ENCODE peak calls at places on chromosomes 11 and 22, in ten cellular contexts. One of them, this sample, is unnamed.

GRCh38 chr22:39194098-39194497 is 41.6 kb upstream of the CBX7 start:
- DNase-seq in head of caudate nucleus: no peak
- DNase-seq in neuronal stem cell: no peak
- DNase-seq in NCI-H1105 treated with DMSO at 0.1 percent for 48 hours: no peak
- DNase-seq in HS-27A: no peak
- DNase-seq in thoracic aorta: no peak
- DNase-seq in naive thymus-derived CD8-positive, alpha-beta T cell: no peak
- DNase-seq in stimulated activated CD8-positive, alpha-beta memory T cell treated with anti-CD3 and anti-CD28 coated beads, Interleukin-4, amount 100 ng/mL, for 4 hours: no peak
- DNase-seq in GM04504: no peak
- DNase-seq in NCI-H2081: no peak
- DNase-seq in this sample: no peak

GRCh38 chr11:64553554-64554201 is 37.3 kb upstream of the SLC22A12 start:
- DNase-seq in NCI-H1105 treated with DMSO at 0.1 percent for 48 hours: peak; percentile 33
- DNase-seq in thoracic aorta: no peak
- DNase-seq in GM04504: no peak
- DNase-seq in neuronal stem cell: peak; percentile 59
- DNase-seq in stimulated activated CD8-positive, alpha-beta memory T cell treated with anti-CD3 and anti-CD28 coated beads, Interleukin-4, amount 100 ng/mL, for 4 hours: peak; percentile 11
- DNase-seq in HS-27A: no peak
- DNase-seq in NCI-H2081: peak; percentile 3
- DNase-seq in naive thymus-derived CD8-positive, alpha-beta T cell: no peak
- DNase-seq in head of caudate nucleus: peak; percentile 82
- DNase-seq in this sample: peak; percentile 39

GRCh38 chr22:24391836-24392217 is 35.6 kb upstream of the ADORA2A start:
- DNase-seq in GM04504: peak; percentile 50
- DNase-seq in neuronal stem cell: no peak
- DNase-seq in head of caudate nucleus: no peak
- DNase-seq in stimulated activated CD8-positive, alpha-beta memory T cell treated with anti-CD3 and anti-CD28 coated beads, Interleukin-4, amount 100 ng/mL, for 4 hours: no peak
- DNase-seq in NCI-H2081: no peak
- DNase-seq in thoracic aorta: no peak
- DNase-seq in HS-27A: no peak
- DNase-seq in naive thymus-derived CD8-positive, alpha-beta T cell: no peak
- DNase-seq in NCI-H1105 treated with DMSO at 0.1 percent for 48 hours: no peak
- DNase-seq in this sample: no peak

GRCh38 chr22:45473626-45474237 is 29.0 kb upstream of the FBLN1 start:
- DNase-seq in NCI-H2081: no peak
- DNase-seq in HS-27A: no peak
- DNase-seq in GM04504: no peak
- DNase-seq in naive thymus-derived CD8-positive, alpha-beta T cell: no peak
- DNase-seq in head of caudate nucleus: no peak
- DNase-seq in NCI-H1105 treated with DMSO at 0.1 percent for 48 hours: no peak
- DNase-seq in neuronal stem cell: no peak
- DNase-seq in thoracic aorta: no peak
- DNase-seq in stimulated activated CD8-positive, alpha-beta memory T cell treated with anti-CD3 and anti-CD28 coated beads, Interleukin-4, amount 100 ng/mL, for 4 hours: no peak
- DNase-seq in this sample: no peak

GRCh38 chr11:114233755-114234154 is 62.4 kb upstream of the NNMT start:
- DNase-seq in naive thymus-derived CD8-positive, alpha-beta T cell: no peak
- DNase-seq in GM04504: no peak
- DNase-seq in neuronal stem cell: no peak
- DNase-seq in HS-27A: no peak
- DNase-seq in thoracic aorta: no peak
- DNase-seq in NCI-H2081: peak; percentile 67
- DNase-seq in head of caudate nucleus: no peak
- DNase-seq in NCI-H1105 treated with DMSO at 0.1 percent for 48 hours: peak; percentile 8
- DNase-seq in stimulated activated CD8-positive, alpha-beta memory T cell treated with anti-CD3 and anti-CD28 coated beads, Interleukin-4, amount 100 ng/mL, for 4 hours: no peak
- DNase-seq in this sample: no peak

GRCh38 chr11:29448246-29448877 is 568.5 kb downstream of the KCNA4 start:
- DNase-seq in naive thymus-derived CD8-positive, alpha-beta T cell: no peak
- DNase-seq in GM04504: no peak
- DNase-seq in neuronal stem cell: peak; percentile 23
- DNase-seq in thoracic aorta: no peak
- DNase-seq in head of caudate nucleus: no peak
- DNase-seq in stimulated activated CD8-positive, alpha-beta memory T cell treated with anti-CD3 and anti-CD28 coated beads, Interleukin-4, amount 100 ng/mL, for 4 hours: no peak
- DNase-seq in NCI-H2081: peak; percentile 52
- DNase-seq in HS-27A: no peak
- DNase-seq in NCI-H1105 treated with DMSO at 0.1 percent for 48 hours: peak; percentile 6
- DNase-seq in this sample: no peak

GRCh38 chr11:73283316-73284035 is 11.3 kb downstream of the P2RY6 start:
- DNase-seq in neuronal stem cell: no peak
- DNase-seq in head of caudate nucleus: no peak
- DNase-seq in GM04504: no peak
- DNase-seq in thoracic aorta: no peak
- DNase-seq in NCI-H2081: no peak
- DNase-seq in HS-27A: no peak
- DNase-seq in naive thymus-derived CD8-positive, alpha-beta T cell: no peak
- DNase-seq in NCI-H1105 treated with DMSO at 0.1 percent for 48 hours: no peak
- DNase-seq in stimulated activated CD8-positive, alpha-beta memory T cell treated with anti-CD3 and anti-CD28 coated beads, Interleukin-4, amount 100 ng/mL, for 4 hours: no peak
- DNase-seq in this sample: no peak

GRCh38 chr11:3156282-3156660 is 8.8 kb downstream of the OSBPL5 start:
- DNase-seq in HS-27A: no peak
- DNase-seq in NCI-H2081: no peak
- DNase-seq in head of caudate nucleus: no peak
- DNase-seq in GM04504: no peak
- DNase-seq in naive thymus-derived CD8-positive, alpha-beta T cell: no peak
- DNase-seq in neuronal stem cell: no peak
- DNase-seq in thoracic aorta: no peak
- DNase-seq in NCI-H1105 treated with DMSO at 0.1 percent for 48 hours: no peak
- DNase-seq in stimulated activated CD8-positive, alpha-beta memory T cell treated with anti-CD3 and anti-CD28 coated beads, Interleukin-4, amount 100 ng/mL, for 4 hours: no peak
- DNase-seq in this sample: no peak

GRCh38 chr11:92453055-92453454 is 228.4 kb downstream of the FAT3 start:
- DNase-seq in stimulated activated CD8-positive, alpha-beta memory T cell treated with anti-CD3 and anti-CD28 coated beads, Interleukin-4, amount 100 ng/mL, for 4 hours: no peak
- DNase-seq in neuronal stem cell: no peak
- DNase-seq in thoracic aorta: no peak
- DNase-seq in naive thymus-derived CD8-positive, alpha-beta T cell: no peak
- DNase-seq in GM04504: no peak
- DNase-seq in HS-27A: peak; percentile 35
- DNase-seq in NCI-H2081: no peak
- DNase-seq in NCI-H1105 treated with DMSO at 0.1 percent for 48 hours: no peak
- DNase-seq in head of caudate nucleus: no peak
- DNase-seq in this sample: no peak

GRCh38 chr11:32960553-32961164 is 55.0 kb upstream of the DEPDC7 start:
- DNase-seq in HS-27A: peak; percentile 38
- DNase-seq in NCI-H1105 treated with DMSO at 0.1 percent for 48 hours: peak; percentile 57
- DNase-seq in head of caudate nucleus: no peak
- DNase-seq in GM04504: peak; percentile 16
- DNase-seq in stimulated activated CD8-positive, alpha-beta memory T cell treated with anti-CD3 and anti-CD28 coated beads, Interleukin-4, amount 100 ng/mL, for 4 hours: no peak
- DNase-seq in thoracic aorta: no peak
- DNase-seq in naive thymus-derived CD8-positive, alpha-beta T cell: no peak
- DNase-seq in neuronal stem cell: peak; percentile 37
- DNase-seq in NCI-H2081: peak; percentile 55
- DNase-seq in this sample: no peak

GRCh38 chr22:30195245-30196140 is 51.1 kb downstream of the LIF start:
- DNase-seq in NCI-H1105 treated with DMSO at 0.1 percent for 48 hours: no peak
- DNase-seq in neuronal stem cell: no peak
- DNase-seq in NCI-H2081: no peak
- DNase-seq in thoracic aorta: no peak
- DNase-seq in stimulated activated CD8-positive, alpha-beta memory T cell treated with anti-CD3 and anti-CD28 coated beads, Interleukin-4, amount 100 ng/mL, for 4 hours: no peak
- DNase-seq in head of caudate nucleus: no peak
- DNase-seq in naive thymus-derived CD8-positive, alpha-beta T cell: no peak
- DNase-seq in GM04504: no peak
- DNase-seq in HS-27A: no peak
- DNase-seq in this sample: no peak

GRCh38 chr22:46748948-46749681 is 11.1 kb upstream of the CERK start:
- DNase-seq in HS-27A: no peak
- DNase-seq in GM04504: no peak
- DNase-seq in neuronal stem cell: no peak
- DNase-seq in head of caudate nucleus: no peak
- DNase-seq in naive thymus-derived CD8-positive, alpha-beta T cell: peak; percentile 85
- DNase-seq in NCI-H1105 treated with DMSO at 0.1 percent for 48 hours: no peak
- DNase-seq in thoracic aorta: no peak
- DNase-seq in NCI-H2081: no peak
- DNase-seq in stimulated activated CD8-positive, alpha-beta memory T cell treated with anti-CD3 and anti-CD28 coated beads, Interleukin-4, amount 100 ng/mL, for 4 hours: no peak
- DNase-seq in this sample: peak; percentile 28

GRCh38 chr22:28051091-28051786 is 132.2 kb upstream of the PITPNB start:
- DNase-seq in HS-27A: no peak
- DNase-seq in neuronal stem cell: no peak
- DNase-seq in NCI-H2081: no peak
- DNase-seq in thoracic aorta: no peak
- DNase-seq in head of caudate nucleus: no peak
- DNase-seq in naive thymus-derived CD8-positive, alpha-beta T cell: no peak
- DNase-seq in NCI-H1105 treated with DMSO at 0.1 percent for 48 hours: no peak
- DNase-seq in stimulated activated CD8-positive, alpha-beta memory T cell treated with anti-CD3 and anti-CD28 coated beads, Interleukin-4, amount 100 ng/mL, for 4 hours: no peak
- DNase-seq in GM04504: no peak
- DNase-seq in this sample: no peak

GRCh38 chr11:111801135-111801534 is 34.9 kb upstream of the PPP2R1B start:
- DNase-seq in stimulated activated CD8-positive, alpha-beta memory T cell treated with anti-CD3 and anti-CD28 coated beads, Interleukin-4, amount 100 ng/mL, for 4 hours: no peak
- DNase-seq in naive thymus-derived CD8-positive, alpha-beta T cell: no peak
- DNase-seq in thoracic aorta: no peak
- DNase-seq in neuronal stem cell: no peak
- DNase-seq in HS-27A: no peak
- DNase-seq in head of caudate nucleus: no peak
- DNase-seq in GM04504: no peak
- DNase-seq in NCI-H2081: no peak
- DNase-seq in NCI-H1105 treated with DMSO at 0.1 percent for 48 hours: no peak
- DNase-seq in this sample: no peak

GRCh38 chr11:117722074-117722473 is 74.9 kb downstream of the DSCAML1 start:
- DNase-seq in head of caudate nucleus: no peak
- DNase-seq in thoracic aorta: no peak
- DNase-seq in NCI-H2081: no peak
- DNase-seq in GM04504: no peak
- DNase-seq in NCI-H1105 treated with DMSO at 0.1 percent for 48 hours: no peak
- DNase-seq in stimulated activated CD8-positive, alpha-beta memory T cell treated with anti-CD3 and anti-CD28 coated beads, Interleukin-4, amount 100 ng/mL, for 4 hours: no peak
- DNase-seq in naive thymus-derived CD8-positive, alpha-beta T cell: no peak
- DNase-seq in HS-27A: no peak
- DNase-seq in neuronal stem cell: no peak
- DNase-seq in this sample: no peak

GRCh38 chr11:9527481-9528140 is 45.9 kb upstream of the WEE1 start:
- DNase-seq in thoracic aorta: no peak
- DNase-seq in HS-27A: no peak
- DNase-seq in neuronal stem cell: no peak
- DNase-seq in NCI-H1105 treated with DMSO at 0.1 percent for 48 hours: no peak
- DNase-seq in GM04504: peak; percentile 85
- DNase-seq in stimulated activated CD8-positive, alpha-beta memory T cell treated with anti-CD3 and anti-CD28 coated beads, Interleukin-4, amount 100 ng/mL, for 4 hours: no peak
- DNase-seq in NCI-H2081: no peak
- DNase-seq in head of caudate nucleus: no peak
- DNase-seq in naive thymus-derived CD8-positive, alpha-beta T cell: no peak
- DNase-seq in this sample: no peak

GRCh38 chr22:20080445-20080775 is 369 bp downstream of the DGCR8 start:
- DNase-seq in naive thymus-derived CD8-positive, alpha-beta T cell: peak; percentile 81
- DNase-seq in neuronal stem cell: peak; percentile 58
- DNase-seq in stimulated activated CD8-positive, alpha-beta memory T cell treated with anti-CD3 and anti-CD28 coated beads, Interleukin-4, amount 100 ng/mL, for 4 hours: peak; percentile 42
- DNase-seq in NCI-H2081: peak; percentile 48
- DNase-seq in GM04504: peak; percentile 12
- DNase-seq in HS-27A: no peak
- DNase-seq in NCI-H1105 treated with DMSO at 0.1 percent for 48 hours: no peak
- DNase-seq in head of caudate nucleus: peak; percentile 46
- DNase-seq in thoracic aorta: peak; percentile 11
- DNase-seq in this sample: peak; percentile 42

GRCh38 chr22:42800731-42801536 is 56.1 kb downstream of the ARFGAP3 start:
- DNase-seq in neuronal stem cell: no peak
- DNase-seq in GM04504: no peak
- DNase-seq in thoracic aorta: no peak
- DNase-seq in NCI-H2081: peak; percentile 82
- DNase-seq in naive thymus-derived CD8-positive, alpha-beta T cell: no peak
- DNase-seq in stimulated activated CD8-positive, alpha-beta memory T cell treated with anti-CD3 and anti-CD28 coated beads, Interleukin-4, amount 100 ng/mL, for 4 hours: no peak
- DNase-seq in NCI-H1105 treated with DMSO at 0.1 percent for 48 hours: no peak
- DNase-seq in HS-27A: no peak
- DNase-seq in head of caudate nucleus: no peak
- DNase-seq in this sample: no peak

GRCh38 chr11:70281114-70281729 is 10.7 kb downstream of the PPFIA1 start:
- DNase-seq in naive thymus-derived CD8-positive, alpha-beta T cell: no peak
- DNase-seq in NCI-H1105 treated with DMSO at 0.1 percent for 48 hours: no peak
- DNase-seq in neuronal stem cell: no peak
- DNase-seq in HS-27A: no peak
- DNase-seq in NCI-H2081: no peak
- DNase-seq in stimulated activated CD8-positive, alpha-beta memory T cell treated with anti-CD3 and anti-CD28 coated beads, Interleukin-4, amount 100 ng/mL, for 4 hours: no peak
- DNase-seq in GM04504: peak; percentile 48
- DNase-seq in thoracic aorta: peak; percentile 37
- DNase-seq in head of caudate nucleus: no peak
- DNase-seq in this sample: no peak

GRCh38 chr11:16572946-16573345 is 165.5 kb upstream of the C11orf58 start:
- DNase-seq in neuronal stem cell: no peak
- DNase-seq in thoracic aorta: no peak
- DNase-seq in HS-27A: no peak
- DNase-seq in naive thymus-derived CD8-positive, alpha-beta T cell: no peak
- DNase-seq in NCI-H2081: no peak
- DNase-seq in head of caudate nucleus: no peak
- DNase-seq in GM04504: no peak
- DNase-seq in NCI-H1105 treated with DMSO at 0.1 percent for 48 hours: peak; percentile 42
- DNase-seq in stimulated activated CD8-positive, alpha-beta memory T cell treated with anti-CD3 and anti-CD28 coated beads, Interleukin-4, amount 100 ng/mL, for 4 hours: no peak
- DNase-seq in this sample: no peak

GRCh38 chr11:1920909-1921575 is 1.5 kb downstream of the TNNT3 start:
- DNase-seq in NCI-H2081: no peak
- DNase-seq in stimulated activated CD8-positive, alpha-beta memory T cell treated with anti-CD3 and anti-CD28 coated beads, Interleukin-4, amount 100 ng/mL, for 4 hours: no peak
- DNase-seq in HS-27A: no peak
- DNase-seq in naive thymus-derived CD8-positive, alpha-beta T cell: no peak
- DNase-seq in NCI-H1105 treated with DMSO at 0.1 percent for 48 hours: no peak
- DNase-seq in head of caudate nucleus: no peak
- DNase-seq in neuronal stem cell: no peak
- DNase-seq in GM04504: no peak
- DNase-seq in thoracic aorta: no peak
- DNase-seq in this sample: no peak

GRCh38 chr11:17513853-17514252 is 30.4 kb downstream of the USH1C start:
- DNase-seq in neuronal stem cell: no peak
- DNase-seq in GM04504: no peak
- DNase-seq in NCI-H2081: no peak
- DNase-seq in head of caudate nucleus: no peak
- DNase-seq in NCI-H1105 treated with DMSO at 0.1 percent for 48 hours: no peak
- DNase-seq in thoracic aorta: no peak
- DNase-seq in HS-27A: no peak
- DNase-seq in stimulated activated CD8-positive, alpha-beta memory T cell treated with anti-CD3 and anti-CD28 coated beads, Interleukin-4, amount 100 ng/mL, for 4 hours: no peak
- DNase-seq in naive thymus-derived CD8-positive, alpha-beta T cell: no peak
- DNase-seq in this sample: no peak

GRCh38 chr11:105357764-105358163 is 218.2 kb upstream of the CARD18 start:
- DNase-seq in naive thymus-derived CD8-positive, alpha-beta T cell: no peak
- DNase-seq in head of caudate nucleus: no peak
- DNase-seq in NCI-H2081: no peak
- DNase-seq in neuronal stem cell: no peak
- DNase-seq in stimulated activated CD8-positive, alpha-beta memory T cell treated with anti-CD3 and anti-CD28 coated beads, Interleukin-4, amount 100 ng/mL, for 4 hours: no peak
- DNase-seq in GM04504: no peak
- DNase-seq in thoracic aorta: no peak
- DNase-seq in NCI-H1105 treated with DMSO at 0.1 percent for 48 hours: no peak
- DNase-seq in HS-27A: peak; percentile 2
- DNase-seq in this sample: no peak

GRCh38 chr11:117189941-117190544 is 9.1 kb upstream of the TAGLN start:
- DNase-seq in NCI-H1105 treated with DMSO at 0.1 percent for 48 hours: no peak
- DNase-seq in NCI-H2081: no peak
- DNase-seq in head of caudate nucleus: peak; percentile 22
- DNase-seq in neuronal stem cell: no peak
- DNase-seq in HS-27A: no peak
- DNase-seq in naive thymus-derived CD8-positive, alpha-beta T cell: no peak
- DNase-seq in GM04504: no peak
- DNase-seq in stimulated activated CD8-positive, alpha-beta memory T cell treated with anti-CD3 and anti-CD28 coated beads, Interleukin-4, amount 100 ng/mL, for 4 hours: no peak
- DNase-seq in thoracic aorta: no peak
- DNase-seq in this sample: no peak

GRCh38 chr11:46272816-46273427 is 4.5 kb upstream of the CREB3L1 start:
- DNase-seq in thoracic aorta: no peak
- DNase-seq in GM04504: no peak
- DNase-seq in NCI-H1105 treated with DMSO at 0.1 percent for 48 hours: no peak
- DNase-seq in neuronal stem cell: no peak
- DNase-seq in HS-27A: peak; percentile 54
- DNase-seq in NCI-H2081: no peak
- DNase-seq in naive thymus-derived CD8-positive, alpha-beta T cell: no peak
- DNase-seq in head of caudate nucleus: no peak
- DNase-seq in stimulated activated CD8-positive, alpha-beta memory T cell treated with anti-CD3 and anti-CD28 coated beads, Interleukin-4, amount 100 ng/mL, for 4 hours: no peak
- DNase-seq in this sample: no peak

GRCh38 chr11:101880208-101880607 is 34.6 kb upstream of the CEP126 start:
- DNase-seq in head of caudate nucleus: no peak
- DNase-seq in NCI-H1105 treated with DMSO at 0.1 percent for 48 hours: peak; percentile 60
- DNase-seq in HS-27A: no peak
- DNase-seq in neuronal stem cell: no peak
- DNase-seq in naive thymus-derived CD8-positive, alpha-beta T cell: no peak
- DNase-seq in GM04504: no peak
- DNase-seq in stimulated activated CD8-positive, alpha-beta memory T cell treated with anti-CD3 and anti-CD28 coated beads, Interleukin-4, amount 100 ng/mL, for 4 hours: no peak
- DNase-seq in NCI-H2081: peak; percentile 27
- DNase-seq in thoracic aorta: no peak
- DNase-seq in this sample: no peak

GRCh38 chr11:45275823-45276222 is 10.3 kb downstream of the SYT13 start:
- DNase-seq in thoracic aorta: no peak
- DNase-seq in stimulated activated CD8-positive, alpha-beta memory T cell treated with anti-CD3 and anti-CD28 coated beads, Interleukin-4, amount 100 ng/mL, for 4 hours: no peak
- DNase-seq in neuronal stem cell: no peak
- DNase-seq in NCI-H2081: no peak
- DNase-seq in NCI-H1105 treated with DMSO at 0.1 percent for 48 hours: no peak
- DNase-seq in head of caudate nucleus: no peak
- DNase-seq in HS-27A: no peak
- DNase-seq in naive thymus-derived CD8-positive, alpha-beta T cell: no peak
- DNase-seq in GM04504: no peak
- DNase-seq in this sample: no peak

GRCh38 chr11:12573707-12574106 is 100.5 kb upstream of the TEAD1 start:
- DNase-seq in NCI-H2081: no peak
- DNase-seq in naive thymus-derived CD8-positive, alpha-beta T cell: no peak
- DNase-seq in HS-27A: no peak
- DNase-seq in NCI-H1105 treated with DMSO at 0.1 percent for 48 hours: no peak
- DNase-seq in thoracic aorta: no peak
- DNase-seq in stimulated activated CD8-positive, alpha-beta memory T cell treated with anti-CD3 and anti-CD28 coated beads, Interleukin-4, amount 100 ng/mL, for 4 hours: no peak
- DNase-seq in neuronal stem cell: no peak
- DNase-seq in head of caudate nucleus: no peak
- DNase-seq in GM04504: no peak
- DNase-seq in this sample: no peak